ENCODE peak calls at places on chromosomes 1 and 21, in ten cellular contexts. One of them, this sample, is unnamed.

GRCh38 chr1:110339427-110340206 is 440 bp downstream of the RBM15 start:
- DNase-seq in osteocyte: no peak
- DNase-seq in neural progenitor cell: peak; percentile 72
- DNase-seq in cardiac fibroblast: peak; percentile 66
- DNase-seq in heart right ventricle: peak; percentile 52
- DNase-seq in AG09309: no peak
- DNase-seq in GM20000: peak; percentile 44
- DNase-seq in psoas muscle: peak; percentile 76
- DNase-seq in hepatocyte: peak; percentile 83
- DNase-seq in endothelial cell of umbilical vein: peak; percentile 61
- DNase-seq in this sample: peak; percentile 58

GRCh38 chr1:234551032-234551378 is 59.0 kb downstream of the IRF2BP2 start:
- DNase-seq in GM20000: no peak
- DNase-seq in hepatocyte: no peak
- DNase-seq in cardiac fibroblast: no peak
- DNase-seq in osteocyte: peak; percentile 57
- DNase-seq in psoas muscle: no peak
- DNase-seq in neural progenitor cell: no peak
- DNase-seq in endothelial cell of umbilical vein: no peak
- DNase-seq in AG09309: no peak
- DNase-seq in heart right ventricle: no peak
- DNase-seq in this sample: no peak

GRCh38 chr1:88920845-88921244 is 29.5 kb upstream of the GTF2B start:
- DNase-seq in cardiac fibroblast: no peak
- DNase-seq in heart right ventricle: no peak
- DNase-seq in hepatocyte: no peak
- DNase-seq in GM20000: no peak
- DNase-seq in AG09309: no peak
- DNase-seq in endothelial cell of umbilical vein: no peak
- DNase-seq in psoas muscle: no peak
- DNase-seq in neural progenitor cell: no peak
- DNase-seq in osteocyte: no peak
- DNase-seq in this sample: no peak

GRCh38 chr1:177871633-177872562 is 98.0 kb downstream of the SEC16B start:
- DNase-seq in AG09309: no peak
- DNase-seq in GM20000: no peak
- DNase-seq in osteocyte: no peak
- DNase-seq in hepatocyte: peak; percentile 9
- DNase-seq in psoas muscle: no peak
- DNase-seq in heart right ventricle: no peak
- DNase-seq in cardiac fibroblast: no peak
- DNase-seq in neural progenitor cell: no peak
- DNase-seq in endothelial cell of umbilical vein: no peak
- DNase-seq in this sample: no peak

GRCh38 chr1:106957795-106958194 is 98.7 kb upstream of the PRMT6 start:
- DNase-seq in AG09309: no peak
- DNase-seq in osteocyte: no peak
- DNase-seq in hepatocyte: no peak
- DNase-seq in neural progenitor cell: no peak
- DNase-seq in endothelial cell of umbilical vein: no peak
- DNase-seq in GM20000: no peak
- DNase-seq in psoas muscle: no peak
- DNase-seq in cardiac fibroblast: no peak
- DNase-seq in heart right ventricle: no peak
- DNase-seq in this sample: no peak

GRCh38 chr1:203523667-203524066 is 29.7 kb downstream of the OPTC start:
- DNase-seq in osteocyte: no peak
- DNase-seq in heart right ventricle: no peak
- DNase-seq in psoas muscle: no peak
- DNase-seq in GM20000: no peak
- DNase-seq in hepatocyte: no peak
- DNase-seq in AG09309: no peak
- DNase-seq in endothelial cell of umbilical vein: no peak
- DNase-seq in neural progenitor cell: no peak
- DNase-seq in cardiac fibroblast: no peak
- DNase-seq in this sample: no peak

GRCh38 chr21:31181089-31181757 is 142.9 kb upstream of the KRTAP19-8 start:
- DNase-seq in neural progenitor cell: no peak
- DNase-seq in osteocyte: no peak
- DNase-seq in hepatocyte: no peak
- DNase-seq in cardiac fibroblast: no peak
- DNase-seq in GM20000: no peak
- DNase-seq in psoas muscle: no peak
- DNase-seq in AG09309: no peak
- DNase-seq in heart right ventricle: no peak
- DNase-seq in endothelial cell of umbilical vein: no peak
- DNase-seq in this sample: no peak

GRCh38 chr1:200542162-200542561 is 78.4 kb downstream of the KIF14 start:
- DNase-seq in heart right ventricle: no peak
- DNase-seq in cardiac fibroblast: no peak
- DNase-seq in osteocyte: peak; percentile 23
- DNase-seq in psoas muscle: no peak
- DNase-seq in GM20000: no peak
- DNase-seq in AG09309: no peak
- DNase-seq in endothelial cell of umbilical vein: no peak
- DNase-seq in neural progenitor cell: no peak
- DNase-seq in hepatocyte: no peak
- DNase-seq in this sample: no peak

GRCh38 chr1:91697322-91698260 is 188.4 kb downstream of the TGFBR3 start:
- DNase-seq in GM20000: peak; percentile 58
- DNase-seq in AG09309: no peak
- DNase-seq in hepatocyte: no peak
- DNase-seq in cardiac fibroblast: peak; percentile 86
- DNase-seq in neural progenitor cell: no peak
- DNase-seq in psoas muscle: no peak
- DNase-seq in endothelial cell of umbilical vein: no peak
- DNase-seq in heart right ventricle: no peak
- DNase-seq in osteocyte: no peak
- DNase-seq in this sample: peak; percentile 34

GRCh38 chr1:206540044-206540758 is 32.9 kb downstream of the RASSF5 start:
- DNase-seq in psoas muscle: no peak
- DNase-seq in endothelial cell of umbilical vein: no peak
- DNase-seq in hepatocyte: no peak
- DNase-seq in osteocyte: no peak
- DNase-seq in AG09309: no peak
- DNase-seq in GM20000: no peak
- DNase-seq in neural progenitor cell: no peak
- DNase-seq in cardiac fibroblast: no peak
- DNase-seq in heart right ventricle: peak; percentile 34
- DNase-seq in this sample: no peak

GRCh38 chr1:93433407-93433961 is 14.4 kb upstream of the FNBP1L start:
- DNase-seq in AG09309: no peak
- DNase-seq in osteocyte: no peak
- DNase-seq in heart right ventricle: no peak
- DNase-seq in hepatocyte: peak; percentile 19
- DNase-seq in psoas muscle: no peak
- DNase-seq in neural progenitor cell: no peak
- DNase-seq in GM20000: no peak
- DNase-seq in cardiac fibroblast: no peak
- DNase-seq in endothelial cell of umbilical vein: no peak
- DNase-seq in this sample: no peak

GRCh38 chr1:245878585-245878984 is 628.5 kb downstream of the SMYD3 start:
- DNase-seq in psoas muscle: no peak
- DNase-seq in osteocyte: no peak
- DNase-seq in GM20000: no peak
- DNase-seq in heart right ventricle: no peak
- DNase-seq in neural progenitor cell: no peak
- DNase-seq in hepatocyte: no peak
- DNase-seq in AG09309: no peak
- DNase-seq in endothelial cell of umbilical vein: no peak
- DNase-seq in cardiac fibroblast: no peak
- DNase-seq in this sample: no peak

GRCh38 chr1:42145190-42145716 is 8.0 kb upstream of the GUCA2B start:
- DNase-seq in AG09309: no peak
- DNase-seq in heart right ventricle: no peak
- DNase-seq in GM20000: no peak
- DNase-seq in osteocyte: peak; percentile 59
- DNase-seq in cardiac fibroblast: no peak
- DNase-seq in endothelial cell of umbilical vein: no peak
- DNase-seq in psoas muscle: no peak
- DNase-seq in neural progenitor cell: no peak
- DNase-seq in hepatocyte: no peak
- DNase-seq in this sample: peak; percentile 15

GRCh38 chr1:61121631-61122030 is 39.3 kb downstream of the NFIA start:
- DNase-seq in psoas muscle: no peak
- DNase-seq in neural progenitor cell: no peak
- DNase-seq in heart right ventricle: no peak
- DNase-seq in AG09309: no peak
- DNase-seq in osteocyte: no peak
- DNase-seq in cardiac fibroblast: peak; percentile 53
- DNase-seq in hepatocyte: no peak
- DNase-seq in GM20000: no peak
- DNase-seq in endothelial cell of umbilical vein: no peak
- DNase-seq in this sample: no peak

GRCh38 chr1:17279001-17279830 is 28.8 kb upstream of the PADI4 start:
- DNase-seq in psoas muscle: no peak
- DNase-seq in osteocyte: no peak
- DNase-seq in AG09309: no peak
- DNase-seq in hepatocyte: no peak
- DNase-seq in neural progenitor cell: no peak
- DNase-seq in cardiac fibroblast: no peak
- DNase-seq in GM20000: no peak
- DNase-seq in heart right ventricle: no peak
- DNase-seq in endothelial cell of umbilical vein: no peak
- DNase-seq in this sample: no peak

GRCh38 chr1:216892581-216892980 is 169.4 kb upstream of the ESRRG start:
- DNase-seq in endothelial cell of umbilical vein: no peak
- DNase-seq in GM20000: no peak
- DNase-seq in hepatocyte: no peak
- DNase-seq in neural progenitor cell: no peak
- DNase-seq in heart right ventricle: no peak
- DNase-seq in AG09309: no peak
- DNase-seq in osteocyte: no peak
- DNase-seq in psoas muscle: no peak
- DNase-seq in cardiac fibroblast: no peak
- DNase-seq in this sample: no peak
- TF ChIP-seq CTCF in endothelial cell of umbilical vein: no peak
- TF ChIP-seq CTCF in GM20000: no peak
- TF ChIP-seq CTCF in hepatocyte: no peak
- TF ChIP-seq CTCF in neural progenitor cell: no peak
- TF ChIP-seq CTCF in heart right ventricle: no peak
- TF ChIP-seq CTCF in AG09309: no peak
- TF ChIP-seq CTCF in osteocyte: no peak
- TF ChIP-seq CTCF in psoas muscle: no peak
- TF ChIP-seq CTCF in cardiac fibroblast: no peak
- TF ChIP-seq CTCF in this sample: no peak

GRCh38 chr1:64966158-64966963 is at the start of gene JAK1:
- DNase-seq in AG09309: no peak
- DNase-seq in osteocyte: peak; percentile 94
- DNase-seq in cardiac fibroblast: peak; percentile 72
- DNase-seq in neural progenitor cell: peak; percentile 95
- DNase-seq in heart right ventricle: peak; percentile 92
- DNase-seq in hepatocyte: peak; percentile 96
- DNase-seq in psoas muscle: peak; percentile 93
- DNase-seq in GM20000: peak; percentile 98
- DNase-seq in endothelial cell of umbilical vein: peak; percentile 76
- DNase-seq in this sample: peak; percentile 97
- TF ChIP-seq CTCF in AG09309: no peak
- TF ChIP-seq CTCF in osteocyte: no peak
- TF ChIP-seq CTCF in cardiac fibroblast: no peak
- TF ChIP-seq CTCF in neural progenitor cell: no peak
- TF ChIP-seq CTCF in heart right ventricle: peak; percentile 10
- TF ChIP-seq CTCF in hepatocyte: no peak
- TF ChIP-seq CTCF in psoas muscle: peak; percentile 14
- TF ChIP-seq CTCF in GM20000: no peak
- TF ChIP-seq CTCF in endothelial cell of umbilical vein: no peak
- TF ChIP-seq CTCF in this sample: no peak

GRCh38 chr1:236137285-236137852 is 5.0 kb upstream of the GPR137B start:
- DNase-seq in heart right ventricle: no peak
- DNase-seq in cardiac fibroblast: no peak
- DNase-seq in osteocyte: no peak
- DNase-seq in endothelial cell of umbilical vein: no peak
- DNase-seq in GM20000: no peak
- DNase-seq in hepatocyte: no peak
- DNase-seq in AG09309: no peak
- DNase-seq in neural progenitor cell: no peak
- DNase-seq in psoas muscle: no peak
- DNase-seq in this sample: no peak
- TF ChIP-seq CTCF in heart right ventricle: no peak
- TF ChIP-seq CTCF in cardiac fibroblast: no peak
- TF ChIP-seq CTCF in osteocyte: no peak
- TF ChIP-seq CTCF in endothelial cell of umbilical vein: no peak
- TF ChIP-seq CTCF in GM20000: no peak
- TF ChIP-seq CTCF in hepatocyte: no peak
- TF ChIP-seq CTCF in AG09309: no peak
- TF ChIP-seq CTCF in neural progenitor cell: no peak
- TF ChIP-seq CTCF in psoas muscle: no peak
- TF ChIP-seq CTCF in this sample: peak; percentile 28

DNA sequence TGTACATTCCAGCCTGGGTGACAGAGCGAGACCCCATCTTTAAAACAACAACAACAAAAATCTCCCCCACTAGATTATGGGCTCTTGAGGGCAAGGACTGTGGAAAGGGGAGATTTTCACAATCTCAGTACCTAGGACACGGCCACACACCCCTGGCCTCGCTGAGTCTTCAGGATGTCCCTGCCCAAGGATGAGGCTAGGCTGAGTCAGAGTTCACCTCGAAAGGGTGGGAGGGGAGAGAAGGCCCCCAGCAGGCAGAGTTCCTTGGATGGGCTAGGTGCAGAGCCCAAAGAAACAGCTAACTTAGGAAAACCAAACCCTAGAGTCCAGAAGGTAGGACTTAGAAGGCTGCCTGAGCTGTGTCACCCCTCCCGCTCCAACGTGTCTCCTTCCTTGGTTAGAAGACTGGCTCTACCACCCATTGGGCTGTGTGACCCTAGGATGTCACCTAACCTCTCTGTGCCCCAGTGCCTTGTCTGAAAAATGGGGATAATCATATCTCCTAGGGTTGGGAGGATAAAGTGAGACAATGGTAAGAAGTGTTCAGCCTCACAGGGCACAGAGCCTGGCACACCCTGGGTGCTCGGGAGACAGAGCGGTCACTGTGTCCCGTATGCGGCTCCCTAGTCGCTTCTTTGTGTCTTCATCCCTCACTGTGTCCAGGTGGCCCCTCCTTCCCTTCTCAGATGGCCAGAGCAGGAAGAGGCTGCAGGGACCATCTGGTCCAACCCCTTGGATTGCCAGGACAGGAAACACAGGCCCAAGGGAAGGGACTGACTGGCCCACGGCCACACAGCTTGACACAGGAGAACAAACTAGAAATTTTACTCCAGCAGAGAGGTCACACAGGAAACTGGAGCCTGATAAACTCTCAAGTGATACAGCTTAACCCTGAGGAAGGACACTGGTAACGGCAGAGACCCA is 11.2 kb downstream of the TRIM62 start:
- DNase-seq in AG09309: no peak
- DNase-seq in heart right ventricle: peak; percentile 68
- DNase-seq in neural progenitor cell: no peak
- DNase-seq in cardiac fibroblast: no peak
- DNase-seq in GM20000: no peak
- DNase-seq in hepatocyte: no peak
- DNase-seq in psoas muscle: peak; percentile 77
- DNase-seq in osteocyte: no peak
- DNase-seq in endothelial cell of umbilical vein: peak; percentile 28
- DNase-seq in this sample: no peak
- TF ChIP-seq CTCF in AG09309: no peak
- TF ChIP-seq CTCF in heart right ventricle: no peak
- TF ChIP-seq CTCF in neural progenitor cell: no peak
- TF ChIP-seq CTCF in cardiac fibroblast: no peak
- TF ChIP-seq CTCF in GM20000: no peak
- TF ChIP-seq CTCF in hepatocyte: no peak
- TF ChIP-seq CTCF in psoas muscle: no peak
- TF ChIP-seq CTCF in osteocyte: no peak
- TF ChIP-seq CTCF in endothelial cell of umbilical vein: no peak
- TF ChIP-seq CTCF in this sample: no peak

GRCh38 chr1:27372808-27373690 is 1.6 kb downstream of the FCN3 start:
- DNase-seq in GM20000: no peak
- DNase-seq in heart right ventricle: no peak
- DNase-seq in neural progenitor cell: peak; percentile 50
- DNase-seq in AG09309: no peak
- DNase-seq in endothelial cell of umbilical vein: no peak
- DNase-seq in osteocyte: no peak
- DNase-seq in hepatocyte: no peak
- DNase-seq in cardiac fibroblast: no peak
- DNase-seq in psoas muscle: no peak
- DNase-seq in this sample: no peak
- TF ChIP-seq CTCF in GM20000: no peak
- TF ChIP-seq CTCF in heart right ventricle: no peak
- TF ChIP-seq CTCF in neural progenitor cell: peak; percentile 52
- TF ChIP-seq CTCF in AG09309: peak; percentile 38
- TF ChIP-seq CTCF in endothelial cell of umbilical vein: peak; percentile 46
- TF ChIP-seq CTCF in osteocyte: peak; percentile 26
- TF ChIP-seq CTCF in hepatocyte: peak; percentile 4
- TF ChIP-seq CTCF in cardiac fibroblast: peak; percentile 36
- TF ChIP-seq CTCF in psoas muscle: no peak
- TF ChIP-seq CTCF in this sample: peak; percentile 27

This sample was measured in GM13977.